ENCODE peak calls at places on chromosomes 3 and 15, in ten cellular contexts. P is Kasumi-1; A is right atrium auricular region; L is mesendoderm; R is NCI-H1436; E is ureter; G is ACHN; O is activated CD8-positive, alpha-beta memory T cell treated with anti-CD3 and anti-CD28 coated beads, Interleukin-2, amount 50 U/mL, for 4 hours; M is lung microvascular endothelial cell; Y is dorsolateral prefrontal cortex. K is an unnamed sample.

GRCh38 chr3:18351069-18351628 is 74.0 kb downstream of the SATB1 start:
- DNase-seq in P (no peak), A (no peak), L (peak; percentile 46), R (peak; percentile 28), E (no peak), G (no peak), O (no peak), M (no peak), Y (no peak), K (no peak)

GRCh38 chr3:45631486-45631885 is 36.9 kb downstream of the LIMD1 start:
- DNase-seq in P (peak; percentile 77), A (no peak), L (no peak), R (no peak), E (no peak), G (no peak), O (no peak), M (peak; percentile 73), Y (no peak), K (no peak)

GRCh38 chr3:146577662-146578061 is 27.5 kb downstream of the PLSCR5 start:
- DNase-seq in P (peak; percentile 58), A (no peak), L (peak; percentile 60), R (peak; percentile 51), E (no peak), G (peak; percentile 50), O (peak; percentile 24), M (peak; percentile 86), Y (no peak), K (peak; percentile 38)

GRCh38 chr15:52498700-52499099 is 30.0 kb downstream of the MYO5A start:
- DNase-seq in P (no peak), A (no peak), L (no peak), R (no peak), E (no peak), G (no peak), O (no peak), M (no peak), Y (no peak), K (no peak)

GRCh38 chr3:45890405-45890804 is 4.1 kb downstream of the CCR9 start:
- DNase-seq in P (peak; percentile 7), A (no peak), L (no peak), R (peak; percentile 5), E (no peak), G (no peak), O (no peak), M (no peak), Y (no peak), K (no peak)

GRCh38 chr3:133750201-133750748 is 4.1 kb downstream of the TF start:
- DNase-seq in P (no peak), A (no peak), L (no peak), R (no peak), E (peak; percentile 49), G (no peak), O (no peak), M (no peak), Y (no peak), K (no peak)

GRCh38 chr15:97968380-97968779 is 7.9 kb downstream of the ARRDC4 start:
- DNase-seq in P (no peak), A (no peak), L (no peak), R (no peak), E (no peak), G (peak; percentile 7), O (no peak), M (no peak), Y (no peak), K (no peak)

GRCh38 chr3:16994842-16995535 is 110.2 kb downstream of the PLCL2 start:
- DNase-seq in P (no peak), A (no peak), L (peak; percentile 21), R (no peak), E (no peak), G (no peak), O (no peak), M (no peak), Y (no peak), K (no peak)

GRCh38 chr3:195253981-195254432 is 17.0 kb downstream of the XXYLT1 start:
- DNase-seq in P (no peak), A (no peak), L (no peak), R (no peak), E (no peak), G (no peak), O (no peak), M (no peak), Y (no peak), K (no peak)

GRCh38 chr3:123660900-123661299 is 76.0 kb upstream of the HACD2 start:
- DNase-seq in P (no peak), A (peak; percentile 85), L (no peak), R (no peak), E (peak; percentile 94), G (no peak), O (no peak), M (peak; percentile 94), Y (peak; percentile 41), K (no peak)

GRCh38 chr15:84846269-84846668 is 29.1 kb downstream of the ALPK3 start:
- DNase-seq in P (no peak), A (no peak), L (no peak), R (no peak), E (no peak), G (no peak), O (no peak), M (no peak), Y (no peak), K (no peak)

GRCh38 chr3:14463330-14464216 is 61.2 kb downstream of the SLC6A6 start:
- DNase-seq in P (no peak), A (no peak), L (peak; percentile 70), R (no peak), E (no peak), G (no peak), O (no peak), M (no peak), Y (no peak), K (no peak)

GRCh38 chr15:101441706-101442105 is 47.8 kb downstream of the PCSK6 start:
- DNase-seq in P (no peak), A (peak; percentile 52), L (no peak), R (no peak), E (no peak), G (no peak), O (no peak), M (no peak), Y (no peak), K (no peak)

GRCh38 chr3:11705049-11705448 is 61.3 kb upstream of the VGLL4 start:
- DNase-seq in P (peak; percentile 48), A (no peak), L (no peak), R (no peak), E (no peak), G (no peak), O (no peak), M (peak; percentile 88), Y (no peak), K (no peak)

GRCh38 chr3:99842826-99843589 is 25.3 kb downstream of the CMSS1 start:
- DNase-seq in P (peak; percentile 57), A (no peak), L (peak; percentile 60), R (peak; percentile 27), E (no peak), G (peak; percentile 59), O (no peak), M (peak; percentile 86), Y (no peak), K (no peak)

GRCh38 chr3:17974206-17974841 is 231.9 kb upstream of the TBC1D5 start:
- DNase-seq in P (no peak), A (no peak), L (no peak), R (no peak), E (no peak), G (peak; percentile 13), O (no peak), M (no peak), Y (no peak), K (no peak)

GRCh38 chr3:34890247-34890646 is 749.1 kb upstream of the ARPP21 start:
- DNase-seq in P (no peak), A (no peak), L (no peak), R (no peak), E (no peak), G (no peak), O (no peak), M (no peak), Y (no peak), K (no peak)

GRCh38 chr3:144294659-144295538 is 323.3 kb downstream of the DIPK2A start:
- DNase-seq in P (no peak), A (no peak), L (no peak), R (no peak), E (no peak), G (no peak), O (no peak), M (no peak), Y (no peak), K (no peak)

GRCh38 chr15:74339371-74339770 is 28.1 kb downstream of the CYP11A1 start:
- DNase-seq in P (no peak), A (no peak), L (no peak), R (no peak), E (no peak), G (no peak), O (no peak), M (no peak), Y (no peak), K (no peak)

GRCh38 chr15:39556461-39556860 is 24.4 kb upstream of the THBS1 start:
- DNase-seq in P (no peak), A (peak; percentile 26), L (no peak), R (no peak), E (no peak), G (no peak), O (no peak), M (no peak), Y (no peak), K (no peak)

GRCh38 chr3:55721716-55722484 is 234.8 kb upstream of the WNT5A start:
- DNase-seq in P (no peak), A (no peak), L (peak; percentile 37), R (no peak), E (no peak), G (peak; percentile 16), O (no peak), M (peak; percentile 35), Y (no peak), K (no peak)

GRCh38 chr3:155024006-155024638 is 56.0 kb upstream of the MME start:
- DNase-seq in P (no peak), A (no peak), L (peak; percentile 26), R (no peak), E (no peak), G (no peak), O (no peak), M (peak; percentile 0), Y (no peak), K (no peak)

GRCh38 chr3:163779396-163780344 is 1298.6 kb downstream of the SI start:
- DNase-seq in P (no peak), A (no peak), L (peak; percentile 58), R (no peak), E (no peak), G (no peak), O (no peak), M (no peak), Y (no peak), K (no peak)

GRCh38 chr15:69478259-69478687 is 25.7 kb downstream of the RPLP1 start:
- DNase-seq in P (peak; percentile 44), A (no peak), L (peak; percentile 75), R (peak; percentile 85), E (no peak), G (peak; percentile 27), O (peak; percentile 62), M (peak; percentile 76), Y (peak; percentile 42), K (no peak)

GRCh38 chr3:129006864-129007263 is 5.8 kb downstream of the EFCC1 start:
- DNase-seq in P (peak; percentile 14), A (no peak), L (no peak), R (no peak), E (no peak), G (no peak), O (no peak), M (no peak), Y (no peak), K (no peak)

GRCh38 chr15:55434989-55435825 is 26.9 kb downstream of the PIERCE2 start:
- DNase-seq in P (peak; percentile 79), A (peak; percentile 52), L (peak; percentile 78), R (peak; percentile 19), E (no peak), G (peak; percentile 51), O (no peak), M (peak; percentile 84), Y (no peak), K (no peak)

GRCh38 chr15:101420232-101420631 is 69.3 kb downstream of the PCSK6 start:
- DNase-seq in P (no peak), A (peak; percentile 13), L (no peak), R (no peak), E (no peak), G (no peak), O (no peak), M (no peak), Y (no peak), K (no peak)

GRCh38 chr15:50137330-50137761 is 18.3 kb upstream of the ATP8B4 start:
- DNase-seq in P (no peak), A (no peak), L (no peak), R (no peak), E (no peak), G (peak; percentile 70), O (no peak), M (no peak), Y (no peak), K (no peak)